ENCODE peak calls at places on chromosomes 16 and 17, in four cellular contexts. One of them, this sample, is unnamed.

GRCh38 chr17:39813631-39814030 is 50.5 kb downstream of the IKZF3 start:
- DNase-seq in K562: no peak
- DNase-seq in GM12878: no peak
- DNase-seq in HepG2: no peak
- DNase-seq in this sample: no peak

GRCh38 chr17:2346475-2346874 is 9.2 kb downstream of the SGSM2 start:
- DNase-seq in K562: no peak
- DNase-seq in GM12878: no peak
- DNase-seq in HepG2: no peak
- DNase-seq in this sample: no peak

GRCh38 chr17:38591759-38592241 is 14.0 kb downstream of the SRCIN1 start:
- DNase-seq in K562: no peak
- DNase-seq in GM12878: no peak
- DNase-seq in HepG2: no peak
- DNase-seq in this sample: no peak

GRCh38 chr17:42135664-42136653 is 13.4 kb downstream of the HSPB9 start:
- DNase-seq in K562: peak; percentile 33
- DNase-seq in GM12878: no peak
- DNase-seq in HepG2: peak; percentile 91
- DNase-seq in this sample: peak; percentile 69

GRCh38 chr17:17506893-17507464 is 10.8 kb upstream of the RASD1 start:
- DNase-seq in K562: no peak
- DNase-seq in GM12878: no peak
- DNase-seq in HepG2: no peak
- DNase-seq in this sample: no peak

GRCh38 chr16:71628810-71629209 is 2.8 kb downstream of the MARVELD3 start:
- DNase-seq in K562: no peak
- DNase-seq in GM12878: no peak
- DNase-seq in HepG2: no peak
- DNase-seq in this sample: no peak

GRCh38 chr17:50763716-50764450 is 3.4 kb downstream of the ANKRD40CL start:
- DNase-seq in K562: no peak
- DNase-seq in GM12878: no peak
- DNase-seq in HepG2: no peak
- DNase-seq in this sample: no peak

GRCh38 chr16:56346131-56346890 is 79.0 kb downstream of the AMFR start:
- DNase-seq in K562: no peak
- DNase-seq in GM12878: no peak
- DNase-seq in HepG2: no peak
- DNase-seq in this sample: no peak

GRCh38 chr17:78995022-78995760 is 14.4 kb downstream of the CANT1 start:
- DNase-seq in K562: no peak
- DNase-seq in GM12878: no peak
- DNase-seq in HepG2: no peak
- DNase-seq in this sample: no peak

GRCh38 chr16:74740795-74741304 is 33.8 kb downstream of the FA2H start:
- DNase-seq in K562: no peak
- DNase-seq in GM12878: no peak
- DNase-seq in HepG2: no peak
- DNase-seq in this sample: no peak

GRCh38 chr16:27685802-27686201 is 135.9 kb downstream of the KATNIP start:
- DNase-seq in K562: no peak
- DNase-seq in GM12878: no peak
- DNase-seq in HepG2: no peak
- DNase-seq in this sample: no peak

GRCh38 chr17:30716461-30717289 is 107.8 kb downstream of the CRLF3 start:
- DNase-seq in K562: no peak
- DNase-seq in GM12878: no peak
- DNase-seq in HepG2: no peak
- DNase-seq in this sample: peak; percentile 19

GRCh38 chr17:59330314-59330942 is 1.0 kb upstream of the YPEL2 start:
- DNase-seq in K562: peak; percentile 16
- DNase-seq in GM12878: no peak
- DNase-seq in HepG2: peak; percentile 88
- DNase-seq in this sample: peak; percentile 19

GRCh38 chr17:64492481-64493109 is 4.3 kb downstream of the POLG2 start:
- DNase-seq in K562: no peak
- DNase-seq in GM12878: no peak
- DNase-seq in HepG2: no peak
- DNase-seq in this sample: no peak

DNA sequence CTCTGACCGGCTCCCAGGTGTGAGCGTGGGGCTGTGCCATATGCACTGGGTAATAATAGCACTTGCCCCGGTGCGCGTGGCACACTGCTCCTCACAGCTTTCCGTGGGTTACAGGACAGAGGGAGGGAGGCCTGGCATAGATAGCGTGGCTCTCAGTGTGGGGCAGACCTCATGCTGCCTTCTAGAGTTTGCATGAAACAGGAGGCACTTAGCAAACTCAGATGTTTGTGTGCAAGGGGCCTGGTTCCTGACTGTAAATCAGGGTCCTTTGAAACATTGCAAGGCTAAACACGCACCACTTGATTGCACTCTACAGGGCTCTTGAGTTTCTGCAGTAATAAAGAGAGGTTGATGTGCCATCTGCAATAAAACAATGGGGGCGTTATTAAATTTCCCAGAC is 101.7 kb downstream of the RPTOR start:
- DNase-seq in K562: no peak
- DNase-seq in GM12878: no peak
- DNase-seq in HepG2: no peak
- DNase-seq in this sample: no peak
- TF ChIP-seq ATF3 in K562: no peak
- TF ChIP-seq ATF3 in GM12878: no peak
- TF ChIP-seq ATF3 in HepG2: no peak
- TF ChIP-seq ATF3 in this sample: no peak

DNA sequence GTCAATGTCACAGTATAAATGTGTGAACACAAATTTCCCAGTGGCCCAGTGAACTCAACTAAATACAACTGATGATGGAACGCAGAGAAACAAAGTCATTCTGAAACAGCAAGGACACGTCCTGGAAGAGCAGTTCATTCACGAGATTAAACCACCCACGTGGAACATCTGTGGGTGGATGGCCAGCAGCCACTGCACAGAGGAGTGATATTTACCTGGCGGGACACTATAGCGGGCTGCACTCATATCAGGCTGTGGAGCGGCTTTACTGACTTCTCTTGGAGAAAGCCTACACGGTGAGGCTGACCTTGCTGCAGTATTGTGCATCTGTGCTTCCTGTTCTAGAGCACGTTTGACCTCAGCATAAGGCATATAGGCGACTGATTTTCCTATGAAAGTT is 87.3 kb downstream of the TTC19 start:
- DNase-seq in K562: peak; percentile 5
- DNase-seq in GM12878: no peak
- DNase-seq in HepG2: no peak
- DNase-seq in this sample: no peak
- TF ChIP-seq TCF7 in K562: no peak
- TF ChIP-seq TCF7 in GM12878: no peak
- TF ChIP-seq TCF7 in HepG2: no peak
- TF ChIP-seq TCF7 in this sample: no peak

DNA sequence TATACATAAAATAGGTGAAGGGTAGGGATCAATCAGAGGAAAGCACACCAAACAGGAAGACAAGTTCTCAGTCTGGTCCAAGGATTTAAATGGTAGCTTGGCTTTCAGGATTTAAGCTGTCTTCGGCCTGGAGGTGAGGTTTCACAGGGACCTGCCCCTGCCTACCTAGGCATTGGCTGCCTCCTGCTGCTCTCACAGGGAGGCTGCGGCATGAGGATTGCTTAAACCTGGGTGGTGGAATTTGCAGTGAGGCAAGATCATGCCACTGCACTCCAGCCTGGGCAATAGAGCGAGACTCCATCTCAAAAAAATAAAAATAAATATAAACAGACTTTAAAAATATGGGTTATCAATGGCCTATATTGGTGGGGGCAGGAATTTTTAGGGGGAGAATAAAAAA is 114.5 kb downstream of the GAS7 start:
- DNase-seq in K562: no peak
- DNase-seq in GM12878: no peak
- DNase-seq in HepG2: no peak
- DNase-seq in this sample: no peak
- TF ChIP-seq ATF3 in K562: no peak
- TF ChIP-seq ATF3 in GM12878: no peak
- TF ChIP-seq ATF3 in HepG2: no peak
- TF ChIP-seq ATF3 in this sample: no peak

GRCh38 chr17:55693244-55694216 is 29.1 kb downstream of the TMEM100 start:
- DNase-seq in K562: no peak
- DNase-seq in GM12878: no peak
- DNase-seq in HepG2: no peak
- DNase-seq in this sample: no peak
- TF ChIP-seq TCF7 in K562: no peak
- TF ChIP-seq TCF7 in GM12878: no peak
- TF ChIP-seq TCF7 in HepG2: no peak
- TF ChIP-seq TCF7 in this sample: no peak

GRCh38 chr16:2512920-2513404 is 790 bp upstream of the ATP6V0C start:
- DNase-seq in K562: peak; percentile 47
- DNase-seq in GM12878: no peak
- DNase-seq in HepG2: no peak
- DNase-seq in this sample: peak; percentile 62
- TF ChIP-seq ATF3 in K562: no peak
- TF ChIP-seq ATF3 in GM12878: no peak
- TF ChIP-seq ATF3 in HepG2: no peak
- TF ChIP-seq ATF3 in this sample: no peak

DNA sequence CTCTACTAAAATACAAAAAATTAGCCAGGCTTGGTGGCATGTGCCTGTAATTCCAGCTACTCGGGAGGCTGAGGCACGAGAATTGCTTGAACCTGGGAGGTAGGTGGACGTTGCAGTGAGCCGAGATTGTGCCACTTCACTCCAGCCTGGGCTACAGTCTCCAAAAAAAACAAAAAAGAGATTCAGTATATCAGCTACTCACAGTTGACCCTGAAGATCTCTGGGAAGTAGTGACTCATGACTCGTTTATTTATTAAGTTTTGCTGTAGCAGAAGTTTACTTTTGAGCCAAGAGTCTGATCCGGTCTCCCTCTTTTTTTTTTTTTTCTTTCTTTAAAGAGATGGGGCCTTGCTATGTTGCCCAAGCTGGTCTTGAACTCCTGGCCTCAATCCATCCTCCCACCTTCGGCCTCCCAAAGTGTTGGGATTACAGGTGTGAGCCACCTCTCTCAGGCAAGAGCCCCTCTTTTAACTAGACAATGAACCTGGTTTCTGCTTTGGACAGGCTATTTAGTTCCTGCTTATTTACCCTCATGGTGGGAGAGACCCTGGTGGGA is 4.4 kb downstream of the MVP start:
- DNase-seq in K562: no peak
- DNase-seq in GM12878: no peak
- DNase-seq in HepG2: no peak
- DNase-seq in this sample: no peak
- TF ChIP-seq TCF7 in K562: no peak
- TF ChIP-seq TCF7 in GM12878: no peak
- TF ChIP-seq TCF7 in HepG2: no peak
- TF ChIP-seq TCF7 in this sample: no peak

GRCh38 chr17:48530887-48531272 is at the start of gene HOXB1:
- DNase-seq in K562: no peak
- DNase-seq in GM12878: no peak
- DNase-seq in HepG2: no peak
- DNase-seq in this sample: peak; percentile 63
- TF ChIP-seq ATF3 in K562: no peak
- TF ChIP-seq ATF3 in GM12878: no peak
- TF ChIP-seq ATF3 in HepG2: no peak
- TF ChIP-seq ATF3 in this sample: no peak